ENCODE peak calls at places on chromosomes 7 and 10, in six cellular contexts. One of them, this sample, is unnamed.

GRCh38 chr7:34821965-34822558 is 164.0 kb downstream of the NPSR1 start:
- DNase-seq in naive thymus-derived CD4-positive, alpha-beta T cell: no peak
- DNase-seq in mucosa of descending colon: no peak
- DNase-seq in H9: no peak
- DNase-seq in ovary: no peak
- DNase-seq in aorta: no peak
- DNase-seq in this sample: no peak

GRCh38 chr7:157380416-157380815 is 43.6 kb downstream of the DNAJB6 start:
- DNase-seq in naive thymus-derived CD4-positive, alpha-beta T cell: no peak
- DNase-seq in mucosa of descending colon: no peak
- DNase-seq in H9: no peak
- DNase-seq in ovary: no peak
- DNase-seq in aorta: no peak
- DNase-seq in this sample: no peak

GRCh38 chr7:116341222-116341907 is 131.0 kb downstream of the TES start:
- DNase-seq in naive thymus-derived CD4-positive, alpha-beta T cell: no peak
- DNase-seq in mucosa of descending colon: no peak
- DNase-seq in H9: no peak
- DNase-seq in ovary: no peak
- DNase-seq in aorta: no peak
- DNase-seq in this sample: no peak

GRCh38 chr10:120783901-120784300 is 67.3 kb upstream of the WDR11 start:
- DNase-seq in naive thymus-derived CD4-positive, alpha-beta T cell: no peak
- DNase-seq in mucosa of descending colon: no peak
- DNase-seq in H9: no peak
- DNase-seq in ovary: no peak
- DNase-seq in aorta: peak; percentile 54
- DNase-seq in this sample: no peak

GRCh38 chr10:109115179-109115578 is 808.1 kb downstream of the XPNPEP1 start:
- DNase-seq in naive thymus-derived CD4-positive, alpha-beta T cell: no peak
- DNase-seq in mucosa of descending colon: no peak
- DNase-seq in H9: no peak
- DNase-seq in ovary: no peak
- DNase-seq in aorta: no peak
- DNase-seq in this sample: no peak

GRCh38 chr7:97390915-97391593 is 273.6 kb downstream of the SDHAF3 start:
- DNase-seq in naive thymus-derived CD4-positive, alpha-beta T cell: no peak
- DNase-seq in mucosa of descending colon: no peak
- DNase-seq in H9: no peak
- DNase-seq in ovary: no peak
- DNase-seq in aorta: no peak
- DNase-seq in this sample: no peak

GRCh38 chr7:30880941-30881340 is 30.7 kb upstream of the AQP1 start:
- DNase-seq in naive thymus-derived CD4-positive, alpha-beta T cell: no peak
- DNase-seq in mucosa of descending colon: no peak
- DNase-seq in H9: no peak
- DNase-seq in ovary: no peak
- DNase-seq in aorta: no peak
- DNase-seq in this sample: no peak

GRCh38 chr7:35823440-35823839 is 22.6 kb downstream of the SEPTIN7 start:
- DNase-seq in naive thymus-derived CD4-positive, alpha-beta T cell: no peak
- DNase-seq in mucosa of descending colon: no peak
- DNase-seq in H9: no peak
- DNase-seq in ovary: no peak
- DNase-seq in aorta: no peak
- DNase-seq in this sample: no peak

GRCh38 chr7:75905785-75906604 is 9.0 kb upstream of the POR start:
- DNase-seq in naive thymus-derived CD4-positive, alpha-beta T cell: no peak
- DNase-seq in mucosa of descending colon: peak; percentile 27
- DNase-seq in H9: peak; percentile 75
- DNase-seq in ovary: peak; percentile 81
- DNase-seq in aorta: peak; percentile 83
- DNase-seq in this sample: no peak

GRCh38 chr10:3853547-3853989 is 68.6 kb upstream of the KLF6 start:
- DNase-seq in naive thymus-derived CD4-positive, alpha-beta T cell: no peak
- DNase-seq in mucosa of descending colon: peak; percentile 82
- DNase-seq in H9: no peak
- DNase-seq in ovary: no peak
- DNase-seq in aorta: no peak
- DNase-seq in this sample: no peak

GRCh38 chr10:80454526-80455460 is 683 bp downstream of the TSPAN14 start:
- DNase-seq in naive thymus-derived CD4-positive, alpha-beta T cell: no peak
- DNase-seq in mucosa of descending colon: peak; percentile 87
- DNase-seq in H9: peak; percentile 41
- DNase-seq in ovary: peak; percentile 69
- DNase-seq in aorta: peak; percentile 68
- DNase-seq in this sample: no peak

GRCh38 chr10:78977761-78978305 is 90.9 kb upstream of the ZMIZ1 start:
- DNase-seq in naive thymus-derived CD4-positive, alpha-beta T cell: no peak
- DNase-seq in mucosa of descending colon: no peak
- DNase-seq in H9: no peak
- DNase-seq in ovary: peak; percentile 76
- DNase-seq in aorta: peak; percentile 77
- DNase-seq in this sample: no peak

GRCh38 chr7:34761627-34762026 is 103.6 kb downstream of the NPSR1 start:
- DNase-seq in naive thymus-derived CD4-positive, alpha-beta T cell: no peak
- DNase-seq in mucosa of descending colon: no peak
- DNase-seq in H9: no peak
- DNase-seq in ovary: no peak
- DNase-seq in aorta: no peak
- DNase-seq in this sample: no peak

GRCh38 chr10:5089869-5090268 is 4.3 kb upstream of the AKR1C3 start:
- DNase-seq in naive thymus-derived CD4-positive, alpha-beta T cell: no peak
- DNase-seq in mucosa of descending colon: no peak
- DNase-seq in H9: peak; percentile 36
- DNase-seq in ovary: no peak
- DNase-seq in aorta: no peak
- DNase-seq in this sample: no peak

GRCh38 chr7:43791665-43792064 is 33.2 kb downstream of the BLVRA start:
- DNase-seq in naive thymus-derived CD4-positive, alpha-beta T cell: no peak
- DNase-seq in mucosa of descending colon: peak; percentile 23
- DNase-seq in H9: no peak
- DNase-seq in ovary: no peak
- DNase-seq in aorta: no peak
- DNase-seq in this sample: no peak

GRCh38 chr7:37336259-37336658 is 112.4 kb downstream of the ELMO1 start:
- DNase-seq in naive thymus-derived CD4-positive, alpha-beta T cell: no peak
- DNase-seq in mucosa of descending colon: peak; percentile 21
- DNase-seq in H9: no peak
- DNase-seq in ovary: no peak
- DNase-seq in aorta: no peak
- DNase-seq in this sample: no peak

GRCh38 chr7:65979583-65980477 is 2.2 kb downstream of the GUSB start:
- DNase-seq in naive thymus-derived CD4-positive, alpha-beta T cell: no peak
- DNase-seq in mucosa of descending colon: no peak
- DNase-seq in H9: no peak
- DNase-seq in ovary: no peak
- DNase-seq in aorta: no peak
- DNase-seq in this sample: no peak

GRCh38 chr7:135189961-135190360 is 19.5 kb upstream of the CYREN start:
- DNase-seq in naive thymus-derived CD4-positive, alpha-beta T cell: no peak
- DNase-seq in mucosa of descending colon: no peak
- DNase-seq in H9: no peak
- DNase-seq in ovary: no peak
- DNase-seq in aorta: no peak
- DNase-seq in this sample: no peak

GRCh38 chr10:131810805-131811137 is 90.0 kb upstream of the PPP2R2D start:
- DNase-seq in naive thymus-derived CD4-positive, alpha-beta T cell: no peak
- DNase-seq in mucosa of descending colon: no peak
- DNase-seq in H9: no peak
- DNase-seq in ovary: no peak
- DNase-seq in aorta: peak; percentile 21
- DNase-seq in this sample: no peak

GRCh38 chr10:18145652-18146051 is 5.4 kb downstream of the CACNB2 start:
- DNase-seq in naive thymus-derived CD4-positive, alpha-beta T cell: no peak
- DNase-seq in mucosa of descending colon: no peak
- DNase-seq in H9: no peak
- DNase-seq in ovary: no peak
- DNase-seq in aorta: no peak
- DNase-seq in this sample: no peak

GRCh38 chr7:80960228-80960627 is 41.4 kb upstream of the SEMA3C start:
- DNase-seq in naive thymus-derived CD4-positive, alpha-beta T cell: no peak
- DNase-seq in mucosa of descending colon: no peak
- DNase-seq in H9: no peak
- DNase-seq in ovary: no peak
- DNase-seq in aorta: no peak
- DNase-seq in this sample: no peak

GRCh38 chr10:131875501-131875900 is 25.3 kb upstream of the PPP2R2D start:
- DNase-seq in naive thymus-derived CD4-positive, alpha-beta T cell: no peak
- DNase-seq in mucosa of descending colon: no peak
- DNase-seq in H9: no peak
- DNase-seq in ovary: peak; percentile 35
- DNase-seq in aorta: no peak
- DNase-seq in this sample: no peak

GRCh38 chr10:28996947-28997551 is 291.8 kb upstream of the LYZL1 start:
- DNase-seq in naive thymus-derived CD4-positive, alpha-beta T cell: no peak
- DNase-seq in mucosa of descending colon: no peak
- DNase-seq in H9: no peak
- DNase-seq in ovary: no peak
- DNase-seq in aorta: no peak
- DNase-seq in this sample: no peak

GRCh38 chr7:42456756-42457276 is 219.8 kb upstream of the GLI3 start:
- DNase-seq in naive thymus-derived CD4-positive, alpha-beta T cell: no peak
- DNase-seq in mucosa of descending colon: no peak
- DNase-seq in H9: no peak
- DNase-seq in ovary: no peak
- DNase-seq in aorta: no peak
- DNase-seq in this sample: no peak

GRCh38 chr7:93626869-93627268 is 52.3 kb upstream of the CALCR start:
- DNase-seq in naive thymus-derived CD4-positive, alpha-beta T cell: no peak
- DNase-seq in mucosa of descending colon: no peak
- DNase-seq in H9: no peak
- DNase-seq in ovary: no peak
- DNase-seq in aorta: no peak
- DNase-seq in this sample: no peak

GRCh38 chr7:77823787-77824186 is 25.2 kb downstream of the PHTF2 start:
- DNase-seq in naive thymus-derived CD4-positive, alpha-beta T cell: no peak
- DNase-seq in mucosa of descending colon: no peak
- DNase-seq in H9: no peak
- DNase-seq in ovary: no peak
- DNase-seq in aorta: no peak
- DNase-seq in this sample: no peak
- H3K9me3 ChIP-seq in naive thymus-derived CD4-positive, alpha-beta T cell: peaks cover 27% of the 10 kb centered on the region
- H3K9me3 ChIP-seq in mucosa of descending colon: peaks cover 43% of the 10 kb centered on the region
- H3K9me3 ChIP-seq in H9: no peaks in the 10 kb centered on the region
- H3K9me3 ChIP-seq in ovary: no peaks in the 10 kb centered on the region
- H3K9me3 ChIP-seq in aorta: peaks cover 2% of the 10 kb centered on the region
- H3K9me3 ChIP-seq in this sample: peaks cover 6% of the 10 kb centered on the region

GRCh38 chr7:82959528-82959927 is 203.2 kb downstream of the PCLO start:
- DNase-seq in naive thymus-derived CD4-positive, alpha-beta T cell: no peak
- DNase-seq in mucosa of descending colon: no peak
- DNase-seq in H9: no peak
- DNase-seq in ovary: no peak
- DNase-seq in aorta: no peak
- DNase-seq in this sample: no peak

GRCh38 chr7:82965088-82966036 is 197.3 kb downstream of the PCLO start:
- DNase-seq in naive thymus-derived CD4-positive, alpha-beta T cell: no peak
- DNase-seq in mucosa of descending colon: peak; percentile 29
- DNase-seq in H9: no peak
- DNase-seq in ovary: no peak
- DNase-seq in aorta: no peak
- DNase-seq in this sample: no peak

GRCh38 chr7:82964150-82964882 is 198.4 kb downstream of the PCLO start:
- DNase-seq in naive thymus-derived CD4-positive, alpha-beta T cell: no peak
- DNase-seq in mucosa of descending colon: no peak
- DNase-seq in H9: no peak
- DNase-seq in ovary: no peak
- DNase-seq in aorta: no peak
- DNase-seq in this sample: no peak

GRCh38 chr7:82957521-82957920 is 205.2 kb downstream of the PCLO start:
- DNase-seq in naive thymus-derived CD4-positive, alpha-beta T cell: no peak
- DNase-seq in mucosa of descending colon: no peak
- DNase-seq in H9: no peak
- DNase-seq in ovary: no peak
- DNase-seq in aorta: no peak
- DNase-seq in this sample: no peak

DNA sequence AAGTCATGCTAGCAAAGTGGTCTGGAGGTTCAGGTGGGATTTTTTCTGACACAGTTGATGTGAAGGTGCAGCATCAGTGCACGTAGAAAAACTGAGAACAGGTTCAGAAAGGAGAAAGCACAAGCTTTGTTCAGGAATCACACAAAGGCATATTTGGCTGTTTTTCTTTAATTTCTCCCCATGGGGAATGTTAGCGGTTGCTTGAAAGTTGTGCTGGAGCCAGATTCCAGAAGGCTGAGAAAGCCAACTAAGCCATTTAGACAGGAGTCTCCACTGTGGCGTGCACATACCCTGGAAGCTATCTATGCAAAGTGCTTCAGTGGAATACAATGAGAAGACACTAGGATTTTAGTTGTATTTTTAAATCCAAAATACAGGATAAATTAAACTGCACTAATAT is 201.4 kb downstream of the PCLO start:
- DNase-seq in naive thymus-derived CD4-positive, alpha-beta T cell: no peak
- DNase-seq in mucosa of descending colon: no peak
- DNase-seq in H9: no peak
- DNase-seq in ovary: no peak
- DNase-seq in aorta: no peak
- DNase-seq in this sample: no peak
- H3K9me3 ChIP-seq in naive thymus-derived CD4-positive, alpha-beta T cell: no peaks in the 10 kb centered on the region
- H3K9me3 ChIP-seq in mucosa of descending colon: no peaks in the 10 kb centered on the region
- H3K9me3 ChIP-seq in H9: no peaks in the 10 kb centered on the region
- H3K9me3 ChIP-seq in ovary: no peaks in the 10 kb centered on the region
- H3K9me3 ChIP-seq in aorta: no peaks in the 10 kb centered on the region
- H3K9me3 ChIP-seq in this sample: no peaks in the 10 kb centered on the region

GRCh38 chr7:57343901-57344622 is 105.9 kb upstream of the ZNF716 start:
- DNase-seq in naive thymus-derived CD4-positive, alpha-beta T cell: no peak
- DNase-seq in mucosa of descending colon: no peak
- DNase-seq in H9: no peak
- DNase-seq in ovary: no peak
- DNase-seq in aorta: no peak
- DNase-seq in this sample: no peak
- H3K9me3 ChIP-seq in naive thymus-derived CD4-positive, alpha-beta T cell: peaks cover 53% of the 10 kb centered on the region
- H3K9me3 ChIP-seq in mucosa of descending colon: peaks cover 81% of the 10 kb centered on the region
- H3K9me3 ChIP-seq in H9: peaks cover 97% of the 10 kb centered on the region
- H3K9me3 ChIP-seq in ovary: no peaks in the 10 kb centered on the region
- H3K9me3 ChIP-seq in aorta: no peaks in the 10 kb centered on the region
- H3K9me3 ChIP-seq in this sample: no peaks in the 10 kb centered on the region

DNA sequence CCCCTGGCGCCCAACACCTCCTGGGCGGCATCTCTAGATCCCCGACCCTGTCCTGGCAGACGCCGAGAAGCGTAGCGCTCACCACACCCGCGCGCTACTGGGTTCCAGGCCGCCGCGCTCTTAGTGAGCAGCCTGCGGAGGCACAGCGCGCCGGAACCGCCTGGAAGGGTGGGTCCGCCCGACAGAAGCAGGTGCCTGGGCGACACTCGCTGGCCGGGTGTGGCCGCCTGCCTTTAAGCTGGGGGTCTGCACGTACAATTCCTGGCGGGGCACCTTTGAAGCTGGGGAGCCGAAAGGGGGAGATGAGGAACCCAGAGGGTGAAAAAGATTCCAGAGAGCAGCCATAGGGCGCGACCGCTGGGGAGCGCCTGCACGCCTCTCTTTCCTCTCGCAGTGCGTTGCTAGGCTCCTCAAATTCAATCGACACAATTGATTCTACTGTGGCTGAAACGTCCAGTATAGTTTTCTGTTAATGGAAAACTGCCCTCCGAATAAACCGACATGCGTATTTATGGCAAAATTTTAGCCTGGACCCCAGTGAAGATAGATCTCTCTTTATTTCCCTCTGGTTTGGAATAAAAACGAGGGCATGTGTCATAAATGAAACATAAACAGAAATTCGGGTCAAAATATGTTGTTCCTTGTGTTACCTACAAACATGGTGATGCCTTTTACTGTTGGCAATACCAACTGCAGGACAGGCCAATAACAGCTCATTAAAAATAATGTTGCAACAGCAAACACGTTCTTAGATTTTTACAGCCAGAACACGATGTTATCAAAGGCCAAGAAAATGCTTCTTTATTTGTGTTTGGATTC is 4.6 kb downstream of the HMX3 start:
- DNase-seq in naive thymus-derived CD4-positive, alpha-beta T cell: no peak
- DNase-seq in mucosa of descending colon: no peak
- DNase-seq in H9: no peak
- DNase-seq in ovary: no peak
- DNase-seq in aorta: no peak
- DNase-seq in this sample: no peak
- H3K9me3 ChIP-seq in naive thymus-derived CD4-positive, alpha-beta T cell: no peaks in the 10 kb centered on the region
- H3K9me3 ChIP-seq in mucosa of descending colon: no peaks in the 10 kb centered on the region
- H3K9me3 ChIP-seq in H9: no peaks in the 10 kb centered on the region
- H3K9me3 ChIP-seq in ovary: no peaks in the 10 kb centered on the region
- H3K9me3 ChIP-seq in aorta: no peaks in the 10 kb centered on the region
- H3K9me3 ChIP-seq in this sample: no peaks in the 10 kb centered on the region

This sample was measured in T-helper 17 cell.